ENCODE peak calls at places on chromosomes 4 and X, in four cellular contexts. H, P, O and T are unnamed samples.

GRCh38 chr4:170652571-170652970 is 562.8 kb upstream of the AADAT start:
- DNase-seq in H (no peak), P (no peak), O (no peak), T (no peak)

GRCh38 chrX:130896816-130897508 is 6.0 kb downstream of the ENOX2 start:
- DNase-seq in H (no peak), P (no peak), O (no peak), T (no peak)

GRCh38 chr4:1604706-1605205 is 79.4 kb downstream of the FAM53A start:
- DNase-seq in H (no peak), P (no peak), O (no peak), T (no peak)

GRCh38 chr4:143207555-143207954 is 22.8 kb downstream of the USP38 start:
- DNase-seq in H (peak; percentile 20), P (no peak), O (no peak), T (no peak)

GRCh38 chr4:109441858-109442480 is 8.4 kb downstream of the SEC24B start:
- DNase-seq in H (no peak), P (no peak), O (no peak), T (no peak)

GRCh38 chr4:135564090-135564489 is 1362.5 kb upstream of the PABPC4L start:
- DNase-seq in H (no peak), P (no peak), O (no peak), T (no peak)

GRCh38 chr4:91243132-91243531 is 1060.6 kb upstream of the GRID2 start:
- DNase-seq in H (no peak), P (no peak), O (no peak), T (no peak)

GRCh38 chrX:80879143-80879542 is 69.5 kb upstream of the BRWD3 start:
- DNase-seq in H (no peak), P (no peak), O (no peak), T (no peak)

GRCh38 chr4:185235480-185236154 is 26.2 kb downstream of the SNX25 start:
- DNase-seq in H (peak; percentile 85), P (no peak), O (peak; percentile 80), T (no peak)

GRCh38 chrX:77003956-77004355 is 443.2 kb upstream of the FGF16 start:
- DNase-seq in H (no peak), P (no peak), O (no peak), T (no peak)

GRCh38 chr4:77872723-77873435 is 10.2 kb downstream of the MRPL1 start:
- DNase-seq in H (peak; percentile 91), P (no peak), O (no peak), T (no peak)

GRCh38 chrX:24341795-24342194 is 18.6 kb upstream of the SUPT20HL1 start:
- DNase-seq in H (no peak), P (no peak), O (no peak), T (no peak)

GRCh38 chr4:166996216-166996615 is 238.1 kb downstream of the SPOCK3 start:
- DNase-seq in H (no peak), P (no peak), O (no peak), T (no peak)

GRCh38 chr4:118826723-118827444 is 9.0 kb downstream of the SEC24D start:
- DNase-seq in H (peak; percentile 6), P (no peak), O (peak; percentile 34), T (no peak)

GRCh38 chr4:175671491-175671934 is 140.6 kb downstream of the GPM6A start:
- DNase-seq in H (no peak), P (peak; percentile 7), O (no peak), T (peak; percentile 56)

GRCh38 chrX:134163836-134164235 is 73.1 kb upstream of the CCDC160 start:
- DNase-seq in H (no peak), P (no peak), O (no peak), T (no peak)

GRCh38 chr4:141027421-141027820 is 105.8 kb downstream of the RNF150 start:
- DNase-seq in H (no peak), P (no peak), O (no peak), T (no peak)

GRCh38 chr4:22874334-22874912 is 181.7 kb downstream of the GBA3 start:
- DNase-seq in H (no peak), P (no peak), O (no peak), T (no peak)

GRCh38 chrX:47278684-47279083 is 45.9 kb downstream of the USP11 start:
- DNase-seq in H (peak; percentile 34), P (peak; percentile 3), O (no peak), T (no peak)

GRCh38 chr4:53928825-53929224 is 135.6 kb downstream of the CHIC2 start:
- DNase-seq in H (no peak), P (no peak), O (no peak), T (no peak)

GRCh38 chr4:182917182-182918043 is at the start of gene DCTD:
- DNase-seq in H (peak; percentile 65), P (no peak), O (peak; percentile 83), T (peak; percentile 72)

GRCh38 chr4:177308125-177308524 is 1.5 kb upstream of the NEIL3 start:
- DNase-seq in H (peak; percentile 12), P (no peak), O (no peak), T (no peak)

GRCh38 chr4:38099908-38100407 is 139.8 kb downstream of the PTTG2 start:
- DNase-seq in H (no peak), P (no peak), O (no peak), T (no peak)

GRCh38 chr4:147933316-147933715 is 201.4 kb downstream of the ARHGAP10 start:
- DNase-seq in H (no peak), P (no peak), O (no peak), T (no peak)

GRCh38 chr4:121358473-121358872 is 22.3 kb downstream of the QRFPR start:
- DNase-seq in H (no peak), P (no peak), O (no peak), T (no peak)

GRCh38 chr4:76950846-76951321 is 1.3 kb downstream of the SEPTIN11 start:
- DNase-seq in H (no peak), P (peak; percentile 10), O (peak; percentile 38), T (no peak)

GRCh38 chr4:1730532-1731135 is 9.3 kb downstream of the TACC3 start:
- DNase-seq in H (no peak), P (no peak), O (no peak), T (no peak)

GRCh38 chr4:119550857-119551532 is 77.6 kb downstream of the PDE5A start:
- DNase-seq in H (no peak), P (no peak), O (no peak), T (peak; percentile 18)

GRCh38 chrX:105564536-105564935 is 257.8 kb upstream of the NRK start:
- DNase-seq in H (no peak), P (no peak), O (no peak), T (no peak)

GRCh38 chr4:47716017-47716416 is 121.8 kb downstream of the CORIN start:
- DNase-seq in H (peak; percentile 55), P (no peak), O (no peak), T (no peak)

GRCh38 chrX:153948002-153948466 is 3.6 kb upstream of the RENBP start:
- DNase-seq in H (peak; percentile 45), P (no peak), O (no peak), T (no peak)

GRCh38 chr4:86356425-86356824 is 3.4 kb downstream of the MAPK10 start:
- DNase-seq in H (no peak), P (no peak), O (no peak), T (no peak)

GRCh38 chr4:143653031-143653430 is 47.4 kb downstream of the FREM3 start:
- DNase-seq in H (no peak), P (no peak), O (no peak), T (no peak)

GRCh38 chr4:52915730-52916129 is 53.6 kb downstream of the RASL11B start:
- DNase-seq in H (no peak), P (no peak), O (no peak), T (no peak)

GRCh38 chr4:52912608-52913007 is 50.5 kb downstream of the RASL11B start:
- DNase-seq in H (no peak), P (no peak), O (no peak), T (no peak)

GRCh38 chr4:52911684-52912294 is 49.7 kb downstream of the RASL11B start:
- DNase-seq in H (peak; percentile 75), P (peak; percentile 18), O (peak; percentile 83), T (peak; percentile 95)

GRCh38 chr4:52915131-52915645 is 53.1 kb downstream of the RASL11B start:
- DNase-seq in H (no peak), P (no peak), O (no peak), T (no peak)

DNA sequence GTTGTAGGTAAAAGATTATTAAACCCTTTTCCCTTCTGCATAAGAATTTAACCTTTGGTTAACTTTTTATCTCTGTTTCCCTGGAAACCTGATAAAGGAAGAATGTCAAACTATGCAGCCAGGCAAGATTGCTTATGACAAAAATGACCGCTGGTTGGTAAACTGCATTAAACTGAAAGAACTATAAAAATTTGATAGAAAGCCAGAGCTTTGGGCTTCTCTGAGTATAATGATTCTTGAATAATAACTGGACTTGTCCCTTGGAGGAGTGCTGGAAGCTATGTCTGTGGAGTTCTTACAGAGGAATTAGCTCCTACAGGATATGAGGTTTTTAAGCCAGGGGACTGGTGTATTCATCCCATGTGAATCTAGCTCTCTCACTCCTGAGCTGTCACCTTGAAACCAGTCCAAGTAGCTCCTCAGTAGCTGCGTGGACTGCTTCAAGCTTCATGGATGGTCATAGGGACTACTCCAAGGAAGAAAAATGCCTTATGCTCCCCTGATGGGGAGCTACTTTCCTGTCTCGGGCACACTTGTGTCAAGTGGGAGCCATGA is 52.0 kb downstream of the RASL11B start:
- DNase-seq in H (peak; percentile 27), P (no peak), O (no peak), T (no peak)
- TF ChIP-seq NR3C1 in H (no peak), P (no peak), O (no peak), T (no peak)

GRCh38 chr4:2746891-2747695 is 9.0 kb downstream of the TNIP2 start:
- DNase-seq in H (no peak), P (no peak), O (no peak), T (no peak)
- TF ChIP-seq NR3C1 in H (no peak), P (no peak), O (no peak), T (no peak)

DNA sequence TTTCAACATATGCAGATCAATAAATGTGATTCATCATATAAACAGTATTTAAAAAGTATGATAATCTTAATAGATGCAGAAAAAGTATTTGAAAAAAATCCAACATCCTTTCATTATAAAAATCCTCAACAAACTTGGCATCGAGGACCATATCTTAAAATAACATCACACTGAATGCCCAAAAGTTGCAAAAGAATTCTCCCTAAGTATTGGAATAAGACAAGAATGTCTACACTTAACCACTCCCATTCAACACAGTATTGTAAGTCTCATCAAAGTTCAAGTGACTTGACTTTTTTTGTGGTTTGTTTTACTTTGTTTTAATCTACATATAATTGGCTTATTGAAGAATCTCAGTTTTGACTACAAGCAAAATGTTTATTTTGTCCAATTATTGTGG is 779.0 kb upstream of the SLIT2 start:
- DNase-seq in H (no peak), P (no peak), O (no peak), T (no peak)
- TF ChIP-seq NR3C1 in H (no peak), P (no peak), O (no peak), T (no peak)

DNA sequence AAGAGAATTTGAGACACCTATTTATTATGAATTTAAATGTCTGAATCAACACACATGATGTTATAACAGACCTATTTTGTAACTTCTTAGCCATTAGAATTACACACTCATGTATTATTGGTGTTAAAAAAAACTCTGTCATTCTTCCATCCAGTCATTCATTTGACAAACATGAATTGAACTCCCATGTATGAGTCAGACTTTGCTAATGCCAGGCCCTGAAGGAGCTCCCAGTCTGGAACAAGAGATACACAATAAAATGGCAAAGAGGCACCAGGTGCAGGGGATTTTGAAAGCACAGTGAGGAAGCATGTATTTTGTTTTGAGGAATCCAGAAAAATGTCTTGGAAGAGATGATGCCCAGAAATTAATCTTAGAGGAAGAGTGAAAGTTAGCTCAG is 87.7 kb upstream of the EFHC2 start:
- DNase-seq in H (peak; percentile 6), P (peak; percentile 55), O (no peak), T (no peak)
- TF ChIP-seq NR3C1 in H (no peak), P (no peak), O (no peak), T (no peak)